ENCODE peak calls at places on chromosomes 7 and 10, in six cellular contexts. C, M, G, A, R and F are unnamed samples.

GRCh38 chr7:44764665-44765578 is 16.3 kb downstream of the ZMIZ2 start:
- DNase-seq in G (no peak), M (no peak), C (no peak), A (no peak), R (no peak), F (no peak)

GRCh38 chr10:70594161-70594560 is 8.4 kb downstream of the PRF1 start:
- DNase-seq in M (no peak), G (no peak), C (no peak), R (no peak), A (no peak), F (no peak)

GRCh38 chr10:29535012-29535777 is 99.6 kb downstream of the SVIL start:
- DNase-seq in C (peak), M (peak), G (peak), A (peak), R (no peak), F (peak)

GRCh38 chr10:2120781-2121180 is 383.5 kb upstream of the ADARB2 start:
- DNase-seq in C (no peak), G (no peak), M (no peak), R (no peak), A (no peak), F (no peak)

GRCh38 chr10:63071145-63071544 is 62.0 kb upstream of the NRBF2 start:
- DNase-seq in R (no peak), A (no peak), G (no peak), C (no peak), M (no peak), F (peak)

GRCh38 chr10:86364551-86365345 is 1.8 kb downstream of the GRID1 start:
- DNase-seq in C (no peak), A (no peak), G (peak), R (peak), M (no peak), F (no peak)

GRCh38 chr10:103232772-103233488 is 12.8 kb upstream of the RPEL1 start:
- DNase-seq in A (peak), C (peak), M (no peak), R (no peak), G (no peak), F (no peak)

GRCh38 chr7:16915405-16915804 is 33.6 kb upstream of the AGR3 start:
- DNase-seq in G (no peak), M (no peak), R (no peak), C (peak), A (peak), F (no peak)

GRCh38 chr7:93799750-93800357 is 90.7 kb downstream of the TFPI2 start:
- DNase-seq in C (peak), A (peak), G (no peak), R (no peak), M (no peak), F (no peak)

GRCh38 chr7:76246804-76247389 is 45.2 kb downstream of the SRRM3 start:
- DNase-seq in G (no peak), A (no peak), M (no peak), C (no peak), R (no peak), F (no peak)

GRCh38 chr10:48506147-48506917 is 98.5 kb downstream of the ARHGAP22 start:
- DNase-seq in C (peak), R (no peak), G (no peak), A (peak), M (no peak), F (no peak)

GRCh38 chr10:96626795-96627194 is 40.0 kb upstream of the TM9SF3 start:
- DNase-seq in M (peak), A (no peak), G (no peak), R (no peak), C (peak), F (no peak)

GRCh38 chr7:155785536-155785935 is 26.7 kb downstream of the SHH start:
- DNase-seq in C (peak), G (peak), M (no peak), A (peak), R (no peak), F (no peak)

GRCh38 chr10:117860823-117861222 is 185.9 kb downstream of the RAB11FIP2 start:
- DNase-seq in R (no peak), G (no peak), M (no peak), A (peak), C (peak), F (no peak)

GRCh38 chr10:50992356-50992866 is 81.9 kb upstream of the PRKG1 start:
- DNase-seq in G (no peak), A (no peak), M (no peak), C (no peak), R (peak), F (no peak)

GRCh38 chr7:139635521-139636240 is 112.2 kb downstream of the CLEC2L start:
- DNase-seq in G (no peak), C (no peak), M (no peak), A (no peak), R (no peak), F (no peak)